ENCODE peak calls at places on chromosomes 16 and 17, in seven cellular contexts. D is SK-N-MC, E is sigmoid colon, V is suprapubic skin, X is stomach, S is GM12878, L is transverse colon. K is an unnamed sample.

GRCh38 chr17:18772471-18772870 is 8.5 kb upstream of the TVP23B start:
- DNase-seq in D (no peak), V (no peak), E (no peak), X (no peak), L (no peak), S (no peak), K (no peak)

GRCh38 chr16:53678756-53679334 is 24.8 kb downstream of the RPGRIP1L start:
- DNase-seq in L (no peak), D (no peak), S (no peak), X (no peak), E (no peak), V (no peak), K (no peak)

GRCh38 chr17:9022553-9023388 is 1.5 kb downstream of the NTN1 start:
- DNase-seq in V (peak; percentile 80), D (no peak), X (no peak), E (peak; percentile 69), L (no peak), S (no peak), K (no peak)

GRCh38 chr16:6032438-6032837 is 934.8 kb upstream of the EEF2KMT start:
- DNase-seq in V (no peak), D (no peak), S (no peak), L (no peak), X (no peak), E (no peak), K (no peak)

GRCh38 chr16:75385507-75386152 is 47.7 kb downstream of the CFDP1 start:
- DNase-seq in L (no peak), S (peak; percentile 33), V (no peak), E (no peak), D (peak; percentile 48), X (no peak), K (no peak)

GRCh38 chr16:89201467-89202377 is 1.4 kb upstream of the SLC22A31 start:
- DNase-seq in V (peak; percentile 82), E (peak; percentile 75), L (peak; percentile 91), D (no peak), X (peak; percentile 90), S (no peak), K (peak; percentile 59)

GRCh38 chr16:31876955-31877828 is 3.6 kb downstream of the ZNF267 start:
- DNase-seq in L (no peak), S (peak; percentile 94), E (no peak), D (no peak), X (no peak), V (no peak), K (no peak)

GRCh38 chr16:82008957-82009592 is 2.2 kb downstream of the SDR42E1 start:
- DNase-seq in V (no peak), S (no peak), E (no peak), L (no peak), D (no peak), X (no peak), K (no peak)

GRCh38 chr17:19024101-19025078 is 19.8 kb upstream of the FAM83G start:
- DNase-seq in X (no peak), E (peak; percentile 30), V (peak; percentile 76), S (no peak), D (no peak), L (no peak), K (no peak)

GRCh38 chr17:66432996-66433556 is 130.7 kb downstream of the PRKCA start:
- DNase-seq in E (no peak), X (no peak), L (no peak), V (no peak), S (no peak), D (no peak), K (no peak)

GRCh38 chr16:88973007-88973410 is 4.0 kb downstream of the CBFA2T3 start:
- DNase-seq in V (no peak), D (no peak), L (no peak), X (no peak), S (no peak), E (no peak), K (no peak)

GRCh38 chr17:34082404-34082803 is 172.7 kb upstream of the CCL2 start:
- DNase-seq in S (no peak), X (no peak), V (no peak), D (no peak), E (no peak), L (no peak), K (no peak)

GRCh38 chr16:87554754-87555427 is 47.4 kb upstream of the JPH3 start:
- DNase-seq in E (no peak), D (no peak), L (no peak), S (no peak), V (no peak), X (no peak), K (no peak)

GRCh38 chr17:40803617-40804082 is 3.9 kb upstream of the KRT28 start:
- DNase-seq in L (peak; percentile 86), D (peak; percentile 77), V (peak; percentile 89), E (peak; percentile 75), X (peak; percentile 86), S (no peak), K (peak; percentile 89)

GRCh38 chr17:70787721-70788120 is 618.4 kb downstream of the KCNJ2 start:
- DNase-seq in S (no peak), X (no peak), V (no peak), D (no peak), L (no peak), E (no peak), K (no peak)

GRCh38 chr16:13397126-13397525 is 495.7 kb downstream of the SHISA9 start:
- DNase-seq in V (no peak), E (no peak), S (no peak), L (no peak), D (no peak), X (no peak), K (no peak)

GRCh38 chr17:49218941-49219913 is 8.7 kb downstream of the ABI3 start:
- DNase-seq in D (no peak), X (peak; percentile 30), E (no peak), L (peak; percentile 56), S (peak; percentile 76), V (no peak), K (no peak)

GRCh38 chr16:10188236-10188635 is 6.0 kb upstream of the GRIN2A start:
- DNase-seq in E (no peak), V (no peak), L (no peak), S (no peak), D (no peak), X (no peak), K (no peak)

GRCh38 chr17:50129946-50130777 is at the start of gene SAMD14:
- DNase-seq in X (no peak), E (no peak), S (no peak), D (no peak), L (no peak), V (no peak), K (no peak)

GRCh38 chr17:49444384-49444783 is 29.7 kb upstream of the PHB1 start:
- DNase-seq in S (no peak), L (no peak), V (no peak), D (no peak), E (peak; percentile 8), X (no peak), K (no peak)

GRCh38 chr16:1696863-1697262 is 9.1 kb upstream of the MAPK8IP3 start:
- DNase-seq in D (no peak), S (no peak), E (no peak), X (no peak), L (no peak), V (no peak), K (no peak)

DNA sequence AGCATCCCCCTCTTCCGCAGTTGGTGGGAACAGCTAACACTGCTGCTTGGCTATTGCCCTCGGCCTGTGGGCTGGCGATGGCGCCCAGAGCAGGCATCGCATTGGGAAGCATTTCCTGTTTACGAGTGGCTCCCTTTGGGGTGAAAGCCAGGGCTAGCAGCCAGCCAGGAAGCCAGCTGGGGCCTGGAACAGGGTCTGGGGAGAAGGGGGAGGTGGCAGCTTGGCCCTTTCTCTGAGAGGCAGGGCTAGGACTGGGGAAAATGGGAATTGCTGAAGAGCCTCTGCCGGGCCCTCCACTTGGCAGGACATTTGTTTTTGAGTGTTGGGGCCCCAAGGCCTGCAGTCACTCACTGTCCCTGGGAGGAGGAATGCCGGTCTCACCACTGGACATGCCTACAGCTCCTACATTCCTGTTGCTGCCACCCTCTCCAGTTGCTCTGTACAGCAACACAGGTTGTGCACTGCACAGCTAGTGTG is 2.5 kb upstream of the MTSS2 start:
- DNase-seq in D (no peak), E (peak; percentile 92), X (peak; percentile 57), S (no peak), V (no peak), L (peak; percentile 57), K (no peak)
- H3K27ac ChIP-seq in D (no peak overlapping the region), E (peak overlapping the region; percentile 99), X (peak overlapping the region; percentile 85), S (no peak overlapping the region), V (peak overlapping the region; percentile 91), L (peak overlapping the region; percentile 91), K (peak overlapping the region; percentile 93)

GRCh38 chr16:27748868-27749546 is 199.1 kb downstream of the KATNIP start:
- DNase-seq in E (no peak), V (no peak), L (peak; percentile 67), S (peak; percentile 1), X (no peak), D (peak; percentile 3), K (no peak)
- TF ChIP-seq POLR2AphosphoS5 in E (no peak), V (no peak), L (no peak), S (no peak), X (no peak), D (no peak), K (no peak)

DNA sequence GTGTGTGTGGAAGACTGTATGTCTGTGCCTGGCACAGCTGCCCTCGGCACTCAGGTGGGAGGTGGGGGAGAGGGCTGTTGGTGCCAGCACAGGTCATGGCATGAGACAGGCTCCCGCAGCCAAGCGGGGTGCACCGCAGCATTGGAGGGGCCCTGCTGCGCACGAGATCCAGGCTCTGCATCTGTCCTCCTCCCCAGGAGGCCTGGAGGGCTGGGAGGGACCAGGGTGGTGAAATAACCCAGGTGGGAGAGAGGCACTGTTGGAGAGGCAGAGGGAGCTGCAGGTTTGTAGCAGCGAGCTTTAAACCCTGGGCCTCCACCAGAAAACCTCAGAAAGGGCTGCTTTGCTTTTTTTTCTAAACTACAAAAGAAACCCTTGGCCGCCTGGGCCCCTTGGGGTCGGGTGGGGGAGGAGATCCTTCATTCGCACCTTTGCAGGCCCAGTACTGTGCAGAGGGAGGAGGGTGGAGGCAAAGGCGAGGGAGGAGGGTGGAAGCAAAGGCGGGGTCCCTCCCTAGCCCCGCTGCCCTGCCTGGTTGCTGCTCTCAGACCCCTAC is 241.7 kb downstream of the SEC14L1 start:
- DNase-seq in L (no peak), S (no peak), V (no peak), D (no peak), E (no peak), X (no peak), K (no peak)
- H3K9me3 ChIP-seq in L (no peaks in the 10 kb centered on the region), S (no peaks in the 10 kb centered on the region), V (no peaks in the 10 kb centered on the region), D (no peaks in the 10 kb centered on the region), E (no peaks in the 10 kb centered on the region), X (no peaks in the 10 kb centered on the region), K (no peaks in the 10 kb centered on the region)

GRCh38 chr16:56606071-56606687 is 2.2 kb upstream of the MT2A start:
- DNase-seq in X (no peak), L (no peak), V (no peak), S (no peak), D (no peak), E (peak; percentile 85), K (peak; percentile 61)

GRCh38 chr16:56606688-56607618 is 1.4 kb upstream of the MT2A start:
- DNase-seq in D (no peak), S (no peak), V (peak; percentile 95), E (peak; percentile 95), L (peak; percentile 67), X (peak; percentile 62), K (peak; percentile 79)

GRCh38 chr16:56604966-56605365 is 3.4 kb upstream of the MT2A start:
- DNase-seq in X (no peak), L (no peak), E (no peak), S (no peak), D (no peak), V (no peak), K (no peak)

GRCh38 chr16:56603589-56603988 is 4.8 kb upstream of the MT2A start:
- DNase-seq in D (no peak), S (no peak), X (peak; percentile 61), E (no peak), L (peak; percentile 54), V (no peak), K (no peak)

GRCh38 chr16:56605475-56605874 is 2.9 kb upstream of the MT2A start:
- DNase-seq in X (no peak), S (no peak), E (no peak), V (no peak), L (no peak), D (no peak), K (no peak)
- H3K27ac ChIP-seq in X (peak overlapping the region; percentile 96), S (no peak overlapping the region), E (peak overlapping the region; percentile 93), V (peak overlapping the region; percentile 96), L (peak overlapping the region; percentile 91), D (no peak overlapping the region), K (peak overlapping the region; percentile 99)

K was measured in breast epithelium.